ENCODE peak calls at places on chromosomes 6 and 20, in nine cellular contexts. K is heart left ventricle, F is stomach, P is heart right ventricle, H is left lung, T is pancreas, A is upper lobe of right lung, L is ovary, Q is testis. Z is an unnamed sample.
A peak's percentile ranks its signal among the peaks of the same experiment; 100 is the strongest.

GRCh38 chr20:42093041-42093440 is 474.9 kb upstream of the CHD6 start:
- DNase-seq in K (no peak), F (no peak), P (no peak), H (no peak), T (no peak), A (no peak), L (no peak), Q (no peak), Z (no peak)

GRCh38 chr6:77796824-77797809 is 144.3 kb downstream of the MEI4 start:
- DNase-seq in K (no peak), F (no peak), P (no peak), H (no peak), T (no peak), A (no peak), L (no peak), Q (no peak), Z (no peak)

GRCh38 chr6:136611133-136611532 is 60.9 kb upstream of the MAP7 start:
- DNase-seq in K (no peak), F (no peak), P (no peak), H (no peak), T (no peak), A (no peak), L (no peak), Q (no peak), Z (no peak)

GRCh38 chr6:149990672-149991402 is 27.1 kb downstream of the ULBP1 start:
- DNase-seq in K (no peak), F (no peak), P (no peak), H (no peak), T (no peak), A (no peak), L (no peak), Q (peak; percentile 33), Z (no peak)

GRCh38 chr6:21808551-21809181 is 215.1 kb downstream of the SOX4 start:
- DNase-seq in K (no peak), F (no peak), P (peak; percentile 17), H (peak; percentile 35), T (no peak), A (no peak), L (peak; percentile 67), Q (peak; percentile 64), Z (no peak)

GRCh38 chr20:25072226-25072811 is 9.6 kb downstream of the VSX1 start:
- DNase-seq in K (no peak), F (no peak), P (no peak), H (no peak), T (no peak), A (peak; percentile 10), L (no peak), Q (no peak), Z (peak; percentile 28)

GRCh38 chr6:107666084-107666981 is 157.8 kb downstream of the SCML4 start:
- DNase-seq in K (no peak), F (no peak), P (no peak), H (no peak), T (no peak), A (no peak), L (no peak), Q (no peak), Z (no peak)

GRCh38 chr20:21450572-21450971 is 53.2 kb upstream of the NKX2-4 start:
- DNase-seq in K (no peak), F (no peak), P (no peak), H (no peak), T (no peak), A (no peak), L (no peak), Q (no peak), Z (no peak)

GRCh38 chr6:16333580-16333979 is 95.2 kb downstream of the GMPR start:
- DNase-seq in K (no peak), F (no peak), P (no peak), H (no peak), T (no peak), A (no peak), L (no peak), Q (no peak), Z (no peak)

GRCh38 chr20:23667666-23668065 is 21.2 kb downstream of the CST4 start:
- DNase-seq in K (no peak), F (no peak), P (no peak), H (no peak), T (no peak), A (no peak), L (no peak), Q (no peak), Z (peak; percentile 51)

GRCh38 chr20:24199493-24199892 is 210.9 kb upstream of the GGTLC1 start:
- DNase-seq in K (no peak), F (no peak), P (no peak), H (no peak), T (no peak), A (no peak), L (no peak), Q (no peak), Z (no peak)

DNA sequence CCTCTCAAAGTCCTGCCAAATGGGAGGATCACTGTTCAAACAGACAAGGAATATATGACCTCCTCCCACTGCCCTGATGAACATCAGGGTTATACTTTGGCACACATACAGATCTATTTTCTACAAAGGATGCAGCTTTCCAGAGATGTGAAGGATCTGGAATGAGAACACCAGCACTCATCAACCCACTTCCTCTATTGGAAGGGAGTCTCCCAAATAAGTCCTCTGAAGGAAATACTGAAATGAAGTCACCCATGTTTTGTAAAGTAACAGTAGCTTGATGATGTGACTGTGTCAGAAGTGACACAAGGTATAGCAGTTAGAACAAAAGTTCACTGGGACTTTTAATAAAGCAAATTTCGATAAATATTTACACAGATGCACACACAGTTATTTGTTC is 104.9 kb downstream of the OGFRL1 start:
- DNase-seq in K (no peak), F (no peak), P (no peak), H (no peak), T (no peak), A (no peak), L (no peak), Q (no peak), Z (no peak)
- H3K4me1 ChIP-seq in K (peaks cover 61% of the 10 kb centered on the region), F (peaks cover 50% of the 10 kb centered on the region), P (peaks cover 77% of the 10 kb centered on the region), H (peaks cover 52% of the 10 kb centered on the region), T (peaks cover 11% of the 10 kb centered on the region), A (peaks cover 47% of the 10 kb centered on the region), L (peaks cover 4% of the 10 kb centered on the region), Q (no peaks in the 10 kb centered on the region), Z (peaks cover 55% of the 10 kb centered on the region)

GRCh38 chr6:73285674-73286283 is 22.8 kb upstream of the KHDC1 start:
- DNase-seq in K (no peak), F (no peak), P (no peak), H (no peak), T (no peak), A (no peak), L (no peak), Q (no peak), Z (no peak)
- TF ChIP-seq CTCF in K (peak; percentile 27), F (peak; percentile 21), P (peak; percentile 17), H (no peak), T (no peak), A (peak; percentile 36), L (peak; percentile 5), Q (peak; percentile 33), Z (peak; percentile 48)

GRCh38 chr6:32623693-32624092 is 13.5 kb upstream of the HLA-DQA1 start:
- DNase-seq in K (no peak), F (no peak), P (no peak), H (no peak), T (no peak), A (no peak), L (no peak), Q (no peak), Z (no peak)
- H3K27ac ChIP-seq in K (no peak overlapping the region), F (peak overlapping the region; percentile 16), P (no peak overlapping the region), H (no peak overlapping the region), T (no peak overlapping the region), A (peak overlapping the region; percentile 70), L (no peak overlapping the region), Q (no peak overlapping the region), Z (no peak overlapping the region)

DNA sequence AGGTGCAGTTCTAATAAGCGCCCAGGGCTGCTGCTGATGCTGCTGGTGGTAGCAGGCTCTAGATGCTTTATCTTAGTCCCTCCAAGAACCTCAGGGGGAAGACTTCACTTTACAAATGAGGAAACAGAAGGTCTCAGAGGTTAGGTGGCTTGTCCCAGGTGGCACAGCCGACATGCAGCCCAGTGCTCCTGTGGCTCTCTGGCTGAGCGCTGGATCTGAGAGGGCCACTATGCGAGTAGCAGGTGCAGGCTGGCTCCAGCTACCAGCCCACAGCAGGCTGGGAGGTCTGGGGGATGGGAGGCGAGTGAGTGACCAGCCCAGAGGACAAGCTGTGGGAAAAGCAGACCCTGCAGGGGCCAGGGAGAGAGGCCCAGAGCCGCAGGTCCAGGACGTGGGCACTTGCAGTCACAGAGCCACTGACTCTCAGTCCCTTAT is 90.9 kb downstream of the PRND start:
- DNase-seq in K (no peak), F (no peak), P (no peak), H (no peak), T (no peak), A (no peak), L (no peak), Q (no peak), Z (no peak)
- H3K4me1 ChIP-seq in K (peaks cover 18% of the 10 kb centered on the region), F (peaks cover 68% of the 10 kb centered on the region), P (peaks cover 49% of the 10 kb centered on the region), H (peaks cover 98% of the 10 kb centered on the region), T (no peaks in the 10 kb centered on the region), A (peaks cover 63% of the 10 kb centered on the region), L (peaks cover 8% of the 10 kb centered on the region), Q (peaks cover 47% of the 10 kb centered on the region), Z (peaks cover 39% of the 10 kb centered on the region)

DNA sequence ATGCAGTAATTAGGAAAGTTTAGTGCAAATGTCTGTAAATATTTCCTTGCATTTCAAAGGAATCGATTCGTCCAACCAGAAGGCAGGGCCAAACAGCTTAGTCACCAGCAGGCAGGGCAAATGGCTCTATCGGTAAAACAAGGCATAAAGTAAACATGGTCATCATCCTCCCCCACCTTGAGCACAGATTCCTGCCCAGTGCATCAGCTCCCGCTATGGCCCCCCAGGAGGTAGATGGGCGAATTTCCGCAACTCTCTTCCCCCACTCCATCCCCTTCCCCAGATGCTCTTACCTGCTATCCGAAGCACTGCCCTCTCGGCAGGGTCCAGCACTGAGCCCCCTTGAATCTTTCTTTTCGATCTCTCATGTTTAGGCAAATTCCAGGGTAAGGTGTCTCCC is 103.8 kb upstream of the BEND6 start:
- DNase-seq in K (no peak), F (no peak), P (no peak), H (no peak), T (no peak), A (no peak), L (no peak), Q (no peak), Z (no peak)
- TF ChIP-seq CTCF in K (no peak), F (no peak), P (no peak), H (no peak), T (no peak), A (no peak), L (no peak), Q (no peak), Z (no peak)